ENCODE peak calls at places on chromosome 1, in six cellular contexts. N is fibroblast of gingiva; Q is stimulated activated naive CD8-positive, alpha-beta T cell treated with anti-CD3 and anti-CD28 coated beads, Interleukin-15, amount 100 ng/mL, for 72 hours; Z is T-helper 9 cell; L is stimulated activated CD8-positive, alpha-beta memory T cell treated with anti-CD3 and anti-CD28 coated beads, Interleukin-7, amount 100 ng/mL, for 1 hour; E is heart left ventricle. U is an unnamed sample.

GRCh38 chr1:68173283-68174172 is 58.8 kb downstream of the WLS start:
- DNase-seq in N (peak), Z (no peak), L (no peak), E (no peak), Q (no peak), U (peak)

GRCh38 chr1:87243573-87243972 is 85.1 kb upstream of the LMO4 start:
- DNase-seq in L (no peak), Q (no peak), N (no peak), E (no peak), Z (no peak), U (no peak)

GRCh38 chr1:5713101-5713820 is 279.0 kb downstream of the NPHP4 start:
- DNase-seq in Z (no peak), N (no peak), Q (no peak), E (no peak), L (no peak), U (no peak)

GRCh38 chr1:21162740-21163464 is 13.8 kb downstream of the EIF4G3 start:
- DNase-seq in L (no peak), E (no peak), N (no peak), Z (no peak), Q (no peak), U (no peak)

GRCh38 chr1:203215573-203215972 is 13.9 kb downstream of the CHIT1 start:
- DNase-seq in E (no peak), N (no peak), Z (no peak), L (no peak), Q (no peak), U (no peak)

GRCh38 chr1:206691604-206692003 is 6.9 kb downstream of the MAPKAPK2 start:
- DNase-seq in N (no peak), Q (no peak), L (no peak), Z (no peak), E (peak), U (peak)

GRCh38 chr1:160211010-160211790 is 6.0 kb downstream of the PEA15 start:
- DNase-seq in E (no peak), Q (no peak), L (no peak), N (no peak), Z (no peak), U (no peak)

GRCh38 chr1:25820247-25821111 is 725 bp downstream of the MTFR1L start:
- DNase-seq in E (peak), Z (peak), L (peak), N (peak), Q (peak), U (peak)

GRCh38 chr1:234125714-234126113 is 221.2 kb downstream of the SLC35F3 start:
- DNase-seq in L (no peak), Q (no peak), Z (no peak), E (no peak), N (no peak), U (no peak)

GRCh38 chr1:23543707-23544443 is 12.8 kb upstream of the E2F2 start:
- DNase-seq in N (no peak), Q (no peak), L (no peak), E (no peak), Z (no peak), U (no peak)

GRCh38 chr1:247857069-247857985 is at the start of gene TRIM58:
- DNase-seq in Z (no peak), Q (peak), N (no peak), L (no peak), E (no peak), U (no peak)

GRCh38 chr1:27719286-27720251 is 6.2 kb upstream of the FAM76A start:
- DNase-seq in E (no peak), N (no peak), Q (no peak), L (no peak), Z (no peak), U (no peak)